ENCODE peak calls at places on chromosome 5, in ten cellular contexts. N is NT2/D1; J is H7; L is CD4-positive, alpha-beta T cell; G is heart right ventricle; K is sciatic nerve; M is frontal cortex; W is stimulated activated CD8-positive, alpha-beta memory T cell treated with anti-CD3 and anti-CD28 coated beads, Interleukin-2, amount 100 ng/mL, for 48 hours; U is pancreas; R is amniotic stem cell. X is an unnamed sample.

GRCh38 chr5:123278284-123278683 is 144.9 kb downstream of the CEP120 start:
- DNase-seq in N (no peak), J (no peak), L (no peak), G (no peak), K (no peak), M (no peak), W (no peak), U (no peak), R (no peak), X (no peak)

GRCh38 chr5:17020586-17021362 is 84.7 kb upstream of the MYO10 start:
- DNase-seq in N (no peak), J (no peak), L (no peak), G (no peak), K (no peak), M (no peak), W (no peak), U (no peak), R (no peak), X (no peak)

GRCh38 chr5:149060325-149060724 is 2.5 kb downstream of the SH3TC2 start:
- DNase-seq in N (no peak), J (no peak), L (no peak), G (peak), K (no peak), M (no peak), W (no peak), U (no peak), R (no peak), X (peak)

GRCh38 chr5:43039468-43040286 is 442 bp downstream of the ANXA2R start:
- DNase-seq in N (no peak), J (no peak), L (peak), G (peak), K (peak), M (no peak), W (peak), U (peak), R (peak), X (peak)

GRCh38 chr5:179599566-179599965 is 23.9 kb downstream of the HNRNPH1 start:
- DNase-seq in N (no peak), J (no peak), L (no peak), G (no peak), K (peak), M (no peak), W (no peak), U (no peak), R (no peak), X (no peak)

GRCh38 chr5:10018211-10018610 is 231.5 kb downstream of the ATPSCKMT start:
- DNase-seq in N (no peak), J (no peak), L (no peak), G (no peak), K (no peak), M (no peak), W (no peak), U (no peak), R (no peak), X (peak)

GRCh38 chr5:154034944-154035343 is 3.8 kb downstream of the FAM114A2 start:
- DNase-seq in N (no peak), J (no peak), L (no peak), G (no peak), K (no peak), M (no peak), W (no peak), U (no peak), R (no peak), X (no peak)

GRCh38 chr5:9534881-9535517 is 10.9 kb downstream of the SEMA5A start:
- DNase-seq in N (no peak), J (no peak), L (no peak), G (peak), K (no peak), M (no peak), W (no peak), U (no peak), R (no peak), X (no peak)

GRCh38 chr5:180113660-180114303 is 42.2 kb upstream of the RNF130 start:
- DNase-seq in N (no peak), J (peak), L (no peak), G (no peak), K (peak), M (no peak), W (no peak), U (no peak), R (no peak), X (no peak)

GRCh38 chr5:139394123-139394653 is 716 bp downstream of the PROB1 start:
- DNase-seq in N (peak), J (peak), L (no peak), G (peak), K (no peak), M (peak), W (no peak), U (no peak), R (no peak), X (peak)

GRCh38 chr5:172325452-172325851 is 41.9 kb upstream of the UBTD2 start:
- DNase-seq in N (no peak), J (no peak), L (no peak), G (no peak), K (no peak), M (no peak), W (no peak), U (no peak), R (no peak), X (no peak)

GRCh38 chr5:160158087-160158486 is 38.8 kb upstream of the PWWP2A start:
- DNase-seq in N (no peak), J (no peak), L (no peak), G (no peak), K (no peak), M (no peak), W (no peak), U (no peak), R (no peak), X (no peak)

GRCh38 chr5:82365026-82365425 is 86.9 kb upstream of the RPS23 start:
- DNase-seq in N (no peak), J (no peak), L (no peak), G (no peak), K (no peak), M (no peak), W (no peak), U (no peak), R (no peak), X (no peak)

X was measured in kidney tubule cell.